ENCODE peak calls at places on chromosomes 11 and 22, in six cellular contexts. One of them, this sample, is unnamed.

GRCh38 chr22:26671317-26672059 is 14.1 kb downstream of the MIAT start:
- DNase-seq in tibial nerve: peak; percentile 18
- DNase-seq in IMR-90: no peak
- DNase-seq in astrocyte of the spinal cord: no peak
- DNase-seq in pancreas: peak; percentile 64
- DNase-seq in PC-9: no peak
- DNase-seq in this sample: peak; percentile 89

GRCh38 chr11:113877673-113878060 is 2.3 kb upstream of the USP28 start:
- DNase-seq in tibial nerve: no peak
- DNase-seq in IMR-90: no peak
- DNase-seq in pancreas: no peak
- DNase-seq in PC-9: no peak
- DNase-seq in astrocyte of the spinal cord: no peak
- DNase-seq in this sample: no peak

GRCh38 chr11:73321342-73322110 is 13.4 kb downstream of the ARHGEF17 start:
- DNase-seq in astrocyte of the spinal cord: peak; percentile 74
- DNase-seq in tibial nerve: no peak
- DNase-seq in pancreas: peak; percentile 58
- DNase-seq in PC-9: no peak
- DNase-seq in IMR-90: peak; percentile 84
- DNase-seq in this sample: no peak

GRCh38 chr11:69916806-69917387 is 97.7 kb upstream of the FGF3 start:
- DNase-seq in pancreas: no peak
- DNase-seq in IMR-90: no peak
- DNase-seq in PC-9: no peak
- DNase-seq in astrocyte of the spinal cord: no peak
- DNase-seq in tibial nerve: no peak
- DNase-seq in this sample: no peak

GRCh38 chr11:74816664-74817063 is 68.0 kb downstream of the RNF169 start:
- DNase-seq in tibial nerve: no peak
- DNase-seq in astrocyte of the spinal cord: no peak
- DNase-seq in PC-9: no peak
- DNase-seq in pancreas: no peak
- DNase-seq in IMR-90: no peak
- DNase-seq in this sample: no peak

GRCh38 chr11:117986981-117987495 is 844 bp downstream of the IL10RA start:
- DNase-seq in tibial nerve: no peak
- DNase-seq in PC-9: no peak
- DNase-seq in pancreas: no peak
- DNase-seq in astrocyte of the spinal cord: no peak
- DNase-seq in IMR-90: no peak
- DNase-seq in this sample: peak; percentile 27

GRCh38 chr11:124717786-124718634 is 21.7 kb upstream of the NRGN start:
- DNase-seq in pancreas: no peak
- DNase-seq in IMR-90: peak; percentile 34
- DNase-seq in tibial nerve: no peak
- DNase-seq in PC-9: no peak
- DNase-seq in astrocyte of the spinal cord: peak; percentile 52
- DNase-seq in this sample: peak; percentile 41

GRCh38 chr22:35552846-35553245 is 12.2 kb downstream of the RASD2 start:
- DNase-seq in tibial nerve: no peak
- DNase-seq in pancreas: no peak
- DNase-seq in PC-9: no peak
- DNase-seq in IMR-90: no peak
- DNase-seq in astrocyte of the spinal cord: no peak
- DNase-seq in this sample: no peak

GRCh38 chr11:85680897-85681296 is 5.1 kb downstream of the CCDC89 start:
- DNase-seq in tibial nerve: no peak
- DNase-seq in pancreas: no peak
- DNase-seq in IMR-90: no peak
- DNase-seq in PC-9: no peak
- DNase-seq in astrocyte of the spinal cord: no peak
- DNase-seq in this sample: no peak

GRCh38 chr22:49855491-49855911 is 1.9 kb downstream of the ZBED4 start:
- DNase-seq in astrocyte of the spinal cord: peak; percentile 15
- DNase-seq in pancreas: no peak
- DNase-seq in tibial nerve: no peak
- DNase-seq in PC-9: peak; percentile 65
- DNase-seq in IMR-90: peak; percentile 33
- DNase-seq in this sample: no peak

GRCh38 chr11:35583843-35584242 is 34.4 kb upstream of the FJX1 start:
- DNase-seq in tibial nerve: no peak
- DNase-seq in PC-9: no peak
- DNase-seq in astrocyte of the spinal cord: no peak
- DNase-seq in pancreas: no peak
- DNase-seq in IMR-90: no peak
- DNase-seq in this sample: peak; percentile 21

GRCh38 chr11:105923814-105924213 is 98.2 kb downstream of the MSANTD4 start:
- DNase-seq in PC-9: no peak
- DNase-seq in pancreas: no peak
- DNase-seq in tibial nerve: no peak
- DNase-seq in astrocyte of the spinal cord: peak; percentile 74
- DNase-seq in IMR-90: peak; percentile 82
- DNase-seq in this sample: peak; percentile 9

GRCh38 chr11:103091441-103091809 is 535 bp downstream of the DCUN1D5 start:
- DNase-seq in pancreas: peak; percentile 32
- DNase-seq in PC-9: no peak
- DNase-seq in tibial nerve: no peak
- DNase-seq in astrocyte of the spinal cord: peak; percentile 22
- DNase-seq in IMR-90: peak; percentile 41
- DNase-seq in this sample: peak; percentile 56

GRCh38 chr11:7573193-7573557 is 59.4 kb downstream of the PPFIBP2 start:
- DNase-seq in astrocyte of the spinal cord: no peak
- DNase-seq in tibial nerve: no peak
- DNase-seq in pancreas: no peak
- DNase-seq in PC-9: no peak
- DNase-seq in IMR-90: peak; percentile 39
- DNase-seq in this sample: no peak

GRCh38 chr11:7572001-7572712 is 58.4 kb downstream of the PPFIBP2 start:
- DNase-seq in astrocyte of the spinal cord: no peak
- DNase-seq in tibial nerve: no peak
- DNase-seq in IMR-90: peak; percentile 34
- DNase-seq in PC-9: peak; percentile 90
- DNase-seq in pancreas: no peak
- DNase-seq in this sample: no peak

GRCh38 chr11:7571640-7572000 is 57.8 kb downstream of the PPFIBP2 start:
- DNase-seq in PC-9: peak; percentile 61
- DNase-seq in tibial nerve: peak; percentile 83
- DNase-seq in IMR-90: peak; percentile 69
- DNase-seq in astrocyte of the spinal cord: peak; percentile 58
- DNase-seq in pancreas: peak; percentile 72
- DNase-seq in this sample: peak; percentile 73

GRCh38 chr11:7569044-7569443 is 55.2 kb downstream of the PPFIBP2 start:
- DNase-seq in astrocyte of the spinal cord: no peak
- DNase-seq in pancreas: no peak
- DNase-seq in tibial nerve: no peak
- DNase-seq in PC-9: no peak
- DNase-seq in IMR-90: no peak
- DNase-seq in this sample: no peak

GRCh38 chr11:7570938-7571337 is 57.1 kb downstream of the PPFIBP2 start:
- DNase-seq in PC-9: no peak
- DNase-seq in astrocyte of the spinal cord: no peak
- DNase-seq in IMR-90: no peak
- DNase-seq in pancreas: no peak
- DNase-seq in tibial nerve: no peak
- DNase-seq in this sample: no peak
- TF ChIP-seq CTCF in PC-9: no peak
- TF ChIP-seq CTCF in astrocyte of the spinal cord: no peak
- TF ChIP-seq CTCF in IMR-90: no peak
- TF ChIP-seq CTCF in pancreas: no peak
- TF ChIP-seq CTCF in tibial nerve: no peak
- TF ChIP-seq CTCF in this sample: peak; percentile 27

GRCh38 chr22:48577014-48577690 is 1250.5 kb downstream of the BRD1 start:
- DNase-seq in IMR-90: no peak
- DNase-seq in tibial nerve: no peak
- DNase-seq in PC-9: no peak
- DNase-seq in pancreas: no peak
- DNase-seq in astrocyte of the spinal cord: no peak
- DNase-seq in this sample: no peak
- H3K4me3 ChIP-seq in IMR-90: no peak overlapping the region
- H3K4me3 ChIP-seq in tibial nerve: peak overlapping the region; percentile 34
- H3K4me3 ChIP-seq in PC-9: no peak overlapping the region
- H3K4me3 ChIP-seq in pancreas: no peak overlapping the region
- H3K4me3 ChIP-seq in astrocyte of the spinal cord: no peak overlapping the region
- H3K4me3 ChIP-seq in this sample: no peak overlapping the region

GRCh38 chr11:4606231-4607015 is 1.6 kb downstream of the TRIM68 start:
- DNase-seq in tibial nerve: no peak
- DNase-seq in astrocyte of the spinal cord: peak; percentile 39
- DNase-seq in IMR-90: peak; percentile 8
- DNase-seq in PC-9: no peak
- DNase-seq in pancreas: no peak
- DNase-seq in this sample: peak; percentile 3

GRCh38 chr11:4605057-4605456 is 3.0 kb downstream of the TRIM68 start:
- DNase-seq in PC-9: no peak
- DNase-seq in pancreas: no peak
- DNase-seq in tibial nerve: no peak
- DNase-seq in IMR-90: no peak
- DNase-seq in astrocyte of the spinal cord: no peak
- DNase-seq in this sample: no peak

GRCh38 chr11:4610258-4610935 is 2.4 kb upstream of the TRIM68 start:
- DNase-seq in astrocyte of the spinal cord: no peak
- DNase-seq in IMR-90: peak; percentile 5
- DNase-seq in pancreas: no peak
- DNase-seq in tibial nerve: no peak
- DNase-seq in PC-9: no peak
- DNase-seq in this sample: no peak

GRCh38 chr11:4607111-4607510 is 920 bp downstream of the TRIM68 start:
- DNase-seq in pancreas: no peak
- DNase-seq in IMR-90: peak; percentile 7
- DNase-seq in astrocyte of the spinal cord: peak; percentile 16
- DNase-seq in PC-9: no peak
- DNase-seq in tibial nerve: no peak
- DNase-seq in this sample: peak; percentile 23

GRCh38 chr11:4607782-4608666 is at the start of gene TRIM68:
- DNase-seq in tibial nerve: peak; percentile 92
- DNase-seq in pancreas: peak; percentile 97
- DNase-seq in PC-9: peak; percentile 78
- DNase-seq in IMR-90: peak; percentile 95
- DNase-seq in astrocyte of the spinal cord: peak; percentile 97
- DNase-seq in this sample: peak; percentile 96
- TF ChIP-seq CTCF in tibial nerve: no peak
- TF ChIP-seq CTCF in pancreas: no peak
- TF ChIP-seq CTCF in PC-9: no peak
- TF ChIP-seq CTCF in IMR-90: no peak
- TF ChIP-seq CTCF in astrocyte of the spinal cord: no peak
- TF ChIP-seq CTCF in this sample: no peak

GRCh38 chr11:104918113-104918824 is 20.0 kb upstream of the CASP12 start:
- DNase-seq in pancreas: no peak
- DNase-seq in tibial nerve: no peak
- DNase-seq in PC-9: no peak
- DNase-seq in astrocyte of the spinal cord: peak; percentile 77
- DNase-seq in IMR-90: peak; percentile 93
- DNase-seq in this sample: peak; percentile 25
- H3K4me3 ChIP-seq in pancreas: peak overlapping the region; percentile 3
- H3K4me3 ChIP-seq in tibial nerve: peak overlapping the region; percentile 33
- H3K4me3 ChIP-seq in PC-9: peak overlapping the region; percentile 13
- H3K4me3 ChIP-seq in astrocyte of the spinal cord: peak overlapping the region; percentile 15
- H3K4me3 ChIP-seq in IMR-90: peak overlapping the region; percentile 45
- H3K4me3 ChIP-seq in this sample: peak overlapping the region; percentile 12

GRCh38 chr11:99160447-99160846 is 139.7 kb downstream of the CNTN5 start:
- DNase-seq in astrocyte of the spinal cord: no peak
- DNase-seq in pancreas: no peak
- DNase-seq in tibial nerve: no peak
- DNase-seq in PC-9: no peak
- DNase-seq in IMR-90: no peak
- DNase-seq in this sample: no peak
- TF ChIP-seq CTCF in astrocyte of the spinal cord: no peak
- TF ChIP-seq CTCF in pancreas: no peak
- TF ChIP-seq CTCF in tibial nerve: no peak
- TF ChIP-seq CTCF in PC-9: no peak
- TF ChIP-seq CTCF in IMR-90: no peak
- TF ChIP-seq CTCF in this sample: no peak

GRCh38 chr11:78025378-78025777 is 2.3 kb upstream of the KCTD14 start:
- DNase-seq in tibial nerve: no peak
- DNase-seq in pancreas: no peak
- DNase-seq in IMR-90: no peak
- DNase-seq in astrocyte of the spinal cord: no peak
- DNase-seq in PC-9: no peak
- DNase-seq in this sample: no peak

GRCh38 chr11:78020248-78020647 is 2.8 kb downstream of the KCTD14 start:
- DNase-seq in pancreas: no peak
- DNase-seq in IMR-90: no peak
- DNase-seq in PC-9: peak; percentile 41
- DNase-seq in tibial nerve: no peak
- DNase-seq in astrocyte of the spinal cord: no peak
- DNase-seq in this sample: no peak

GRCh38 chr11:78019808-78020207 is 3.3 kb downstream of the KCTD14 start:
- DNase-seq in astrocyte of the spinal cord: peak; percentile 42
- DNase-seq in pancreas: no peak
- DNase-seq in PC-9: peak; percentile 79
- DNase-seq in tibial nerve: no peak
- DNase-seq in IMR-90: peak; percentile 23
- DNase-seq in this sample: peak; percentile 69

GRCh38 chr11:78023426-78023825 is 350 bp upstream of the KCTD14 start:
- DNase-seq in astrocyte of the spinal cord: no peak
- DNase-seq in PC-9: no peak
- DNase-seq in pancreas: no peak
- DNase-seq in tibial nerve: no peak
- DNase-seq in IMR-90: no peak
- DNase-seq in this sample: no peak

DNA sequence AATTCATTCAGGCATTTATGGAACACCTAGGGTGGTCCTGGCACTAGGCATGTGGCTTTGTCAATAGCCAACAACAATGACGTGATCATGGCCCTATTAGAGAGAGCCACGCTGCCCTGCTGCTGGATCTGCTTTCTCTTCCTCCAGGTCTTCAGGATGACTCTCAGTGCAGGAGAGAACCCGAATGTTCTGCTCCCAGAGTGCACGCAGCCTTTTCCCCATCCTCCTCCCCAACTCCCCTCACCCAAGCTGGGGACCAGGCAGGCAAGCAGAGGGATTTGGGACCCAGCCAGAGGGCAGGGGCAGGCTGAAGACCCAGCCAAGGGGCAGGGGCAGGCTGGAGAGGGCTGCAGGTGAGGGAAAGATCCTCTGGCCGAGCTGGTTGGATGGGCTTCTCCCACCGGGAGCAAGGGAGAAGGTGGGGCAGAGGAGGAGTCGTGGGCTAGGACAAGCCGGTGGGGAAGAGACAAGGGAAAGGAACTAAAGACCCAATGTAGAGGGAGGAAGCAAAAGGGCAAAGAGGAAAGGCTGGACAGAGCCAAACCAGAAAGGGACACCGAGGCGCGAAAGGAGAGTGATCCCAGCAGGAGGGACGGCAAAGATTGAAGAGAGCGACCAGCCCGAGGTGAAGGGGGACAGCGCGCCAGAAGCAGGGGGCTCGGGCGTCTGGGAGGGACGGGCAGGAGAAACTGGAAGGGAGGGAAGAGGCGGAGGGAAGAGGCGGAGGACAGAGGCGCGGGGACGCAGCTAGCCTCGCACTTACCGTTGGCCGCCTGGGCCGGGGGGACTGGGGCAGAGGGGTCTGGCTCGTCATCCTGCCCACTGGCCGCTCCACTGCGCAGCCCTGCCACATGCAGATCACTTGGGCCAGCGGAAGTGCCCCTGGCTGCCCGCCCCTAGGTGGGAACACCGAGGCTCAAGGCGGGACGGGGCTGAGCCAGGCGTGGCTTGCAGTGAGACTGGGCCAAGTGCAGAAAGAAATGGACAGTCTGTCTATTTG is at the start of gene KCTD14:
- DNase-seq in astrocyte of the spinal cord: no peak
- DNase-seq in PC-9: no peak
- DNase-seq in pancreas: peak; percentile 80
- DNase-seq in IMR-90: no peak
- DNase-seq in tibial nerve: peak; percentile 11
- DNase-seq in this sample: peak; percentile 29
- H3K4me3 ChIP-seq in astrocyte of the spinal cord: peak within 1 kb of the TSS; percentile 51
- H3K4me3 ChIP-seq in PC-9: peak within 1 kb of the TSS; percentile 37
- H3K4me3 ChIP-seq in pancreas: peak within 1 kb of the TSS; percentile 47
- H3K4me3 ChIP-seq in IMR-90: peak within 1 kb of the TSS; percentile 25
- H3K4me3 ChIP-seq in tibial nerve: peak within 1 kb of the TSS; percentile 38
- H3K4me3 ChIP-seq in this sample: peak within 1 kb of the TSS; percentile 48